ENCODE peak calls at places on chromosomes 1 and 21, in nine cellular contexts. One of them, this sample, is unnamed.

GRCh38 chr1:26938659-26939025 is 17.1 kb downstream of the NUDC start:
- DNase-seq in pancreas: no peak
- DNase-seq in cardiac muscle cell: no peak
- DNase-seq in kidney epithelial cell: no peak
- DNase-seq in neural progenitor cell: no peak
- DNase-seq in BE2C: no peak
- DNase-seq in ovary: no peak
- DNase-seq in right atrium auricular region: no peak
- DNase-seq in PC-3: no peak
- DNase-seq in this sample: no peak

GRCh38 chr1:27656157-27656893 is 15.7 kb downstream of the IFI6 start:
- DNase-seq in pancreas: no peak
- DNase-seq in cardiac muscle cell: peak; percentile 63
- DNase-seq in kidney epithelial cell: no peak
- DNase-seq in neural progenitor cell: peak; percentile 86
- DNase-seq in BE2C: no peak
- DNase-seq in ovary: no peak
- DNase-seq in right atrium auricular region: peak; percentile 90
- DNase-seq in PC-3: peak; percentile 52
- DNase-seq in this sample: peak; percentile 37

GRCh38 chr21:32538147-32538792 is 47.1 kb downstream of the TCP10L start:
- DNase-seq in pancreas: no peak
- DNase-seq in cardiac muscle cell: no peak
- DNase-seq in kidney epithelial cell: no peak
- DNase-seq in neural progenitor cell: no peak
- DNase-seq in BE2C: no peak
- DNase-seq in ovary: no peak
- DNase-seq in right atrium auricular region: no peak
- DNase-seq in PC-3: no peak
- DNase-seq in this sample: no peak

GRCh38 chr1:204580862-204581261 is 64.7 kb downstream of the MDM4 start:
- DNase-seq in pancreas: no peak
- DNase-seq in cardiac muscle cell: no peak
- DNase-seq in kidney epithelial cell: no peak
- DNase-seq in neural progenitor cell: no peak
- DNase-seq in BE2C: no peak
- DNase-seq in ovary: no peak
- DNase-seq in right atrium auricular region: no peak
- DNase-seq in PC-3: no peak
- DNase-seq in this sample: no peak

GRCh38 chr1:211515090-211516023 is 23.4 kb upstream of the RD3 start:
- DNase-seq in pancreas: peak; percentile 88
- DNase-seq in cardiac muscle cell: peak; percentile 83
- DNase-seq in kidney epithelial cell: peak; percentile 85
- DNase-seq in neural progenitor cell: peak; percentile 86
- DNase-seq in BE2C: peak; percentile 85
- DNase-seq in ovary: peak; percentile 81
- DNase-seq in right atrium auricular region: peak; percentile 71
- DNase-seq in PC-3: peak; percentile 90
- DNase-seq in this sample: peak; percentile 86

GRCh38 chr1:213993929-213994328 is 6.2 kb downstream of the PROX1 start:
- DNase-seq in pancreas: no peak
- DNase-seq in cardiac muscle cell: no peak
- DNase-seq in kidney epithelial cell: no peak
- DNase-seq in neural progenitor cell: no peak
- DNase-seq in BE2C: no peak
- DNase-seq in ovary: no peak
- DNase-seq in right atrium auricular region: no peak
- DNase-seq in PC-3: no peak
- DNase-seq in this sample: no peak

GRCh38 chr1:151705739-151706463 is 10.7 kb downstream of the CELF3 start:
- DNase-seq in pancreas: no peak
- DNase-seq in cardiac muscle cell: no peak
- DNase-seq in kidney epithelial cell: no peak
- DNase-seq in neural progenitor cell: no peak
- DNase-seq in BE2C: no peak
- DNase-seq in ovary: no peak
- DNase-seq in right atrium auricular region: no peak
- DNase-seq in PC-3: peak; percentile 9
- DNase-seq in this sample: no peak

GRCh38 chr1:36469163-36469562 is 5.0 kb upstream of the MRPS15 start:
- DNase-seq in pancreas: no peak
- DNase-seq in cardiac muscle cell: no peak
- DNase-seq in kidney epithelial cell: no peak
- DNase-seq in neural progenitor cell: no peak
- DNase-seq in BE2C: no peak
- DNase-seq in ovary: no peak
- DNase-seq in right atrium auricular region: no peak
- DNase-seq in PC-3: no peak
- DNase-seq in this sample: no peak

GRCh38 chr1:67722292-67722944 is 37.4 kb downstream of the GADD45A start:
- DNase-seq in pancreas: no peak
- DNase-seq in cardiac muscle cell: peak; percentile 50
- DNase-seq in kidney epithelial cell: no peak
- DNase-seq in neural progenitor cell: no peak
- DNase-seq in BE2C: no peak
- DNase-seq in ovary: no peak
- DNase-seq in right atrium auricular region: no peak
- DNase-seq in PC-3: no peak
- DNase-seq in this sample: no peak

GRCh38 chr1:60280256-60280655 is 206.7 kb upstream of the C1orf87 start:
- DNase-seq in pancreas: peak; percentile 14
- DNase-seq in cardiac muscle cell: peak; percentile 39
- DNase-seq in kidney epithelial cell: no peak
- DNase-seq in neural progenitor cell: no peak
- DNase-seq in BE2C: peak; percentile 74
- DNase-seq in ovary: no peak
- DNase-seq in right atrium auricular region: no peak
- DNase-seq in PC-3: no peak
- DNase-seq in this sample: no peak

GRCh38 chr1:2233997-2234761 is 6.1 kb downstream of the SKI start:
- DNase-seq in pancreas: peak; percentile 71
- DNase-seq in cardiac muscle cell: peak; percentile 98
- DNase-seq in kidney epithelial cell: no peak
- DNase-seq in neural progenitor cell: no peak
- DNase-seq in BE2C: no peak
- DNase-seq in ovary: peak; percentile 89
- DNase-seq in right atrium auricular region: peak; percentile 98
- DNase-seq in PC-3: peak; percentile 32
- DNase-seq in this sample: no peak

GRCh38 chr1:19311503-19311930 is 427 bp downstream of the AKR7A2 start:
- DNase-seq in pancreas: no peak
- DNase-seq in cardiac muscle cell: no peak
- DNase-seq in kidney epithelial cell: no peak
- DNase-seq in neural progenitor cell: no peak
- DNase-seq in BE2C: peak; percentile 20
- DNase-seq in ovary: no peak
- DNase-seq in right atrium auricular region: no peak
- DNase-seq in PC-3: no peak
- DNase-seq in this sample: no peak

GRCh38 chr1:194717941-194718340 is 1531.5 kb upstream of the B3GALT2 start:
- DNase-seq in pancreas: no peak
- DNase-seq in cardiac muscle cell: no peak
- DNase-seq in kidney epithelial cell: no peak
- DNase-seq in neural progenitor cell: no peak
- DNase-seq in BE2C: no peak
- DNase-seq in ovary: no peak
- DNase-seq in right atrium auricular region: no peak
- DNase-seq in PC-3: no peak
- DNase-seq in this sample: no peak

GRCh38 chr1:194723067-194723466 is 1536.7 kb upstream of the B3GALT2 start:
- DNase-seq in pancreas: no peak
- DNase-seq in cardiac muscle cell: no peak
- DNase-seq in kidney epithelial cell: no peak
- DNase-seq in neural progenitor cell: no peak
- DNase-seq in BE2C: no peak
- DNase-seq in ovary: no peak
- DNase-seq in right atrium auricular region: no peak
- DNase-seq in PC-3: peak; percentile 47
- DNase-seq in this sample: no peak

DNA sequence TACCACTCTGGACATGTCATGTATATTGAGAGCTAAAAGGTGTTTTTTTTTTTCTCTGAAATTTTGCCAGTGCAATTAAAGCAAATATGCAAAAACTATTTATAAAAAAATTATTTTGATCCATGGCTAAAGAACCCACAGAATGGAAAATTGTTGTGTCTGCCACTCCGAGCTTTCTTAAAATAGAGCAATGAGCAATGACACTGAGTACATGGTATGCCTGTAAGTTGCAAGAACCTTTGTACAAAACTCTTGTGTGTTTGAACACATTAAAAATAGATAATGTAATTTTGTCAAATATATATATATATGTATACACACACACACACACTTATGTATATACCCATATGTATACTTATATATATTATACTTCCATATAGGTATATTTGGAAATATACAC is 1530.9 kb upstream of the B3GALT2 start:
- DNase-seq in pancreas: no peak
- DNase-seq in cardiac muscle cell: no peak
- DNase-seq in kidney epithelial cell: no peak
- DNase-seq in neural progenitor cell: no peak
- DNase-seq in BE2C: no peak
- DNase-seq in ovary: no peak
- DNase-seq in right atrium auricular region: no peak
- DNase-seq in PC-3: no peak
- DNase-seq in this sample: no peak
- TF ChIP-seq CTCF in pancreas: no peak
- TF ChIP-seq CTCF in cardiac muscle cell: no peak
- TF ChIP-seq CTCF in kidney epithelial cell: no peak
- TF ChIP-seq CTCF in neural progenitor cell: no peak
- TF ChIP-seq CTCF in BE2C: no peak
- TF ChIP-seq CTCF in ovary: no peak
- TF ChIP-seq CTCF in right atrium auricular region: no peak
- TF ChIP-seq CTCF in PC-3: no peak
- TF ChIP-seq CTCF in this sample: no peak

DNA sequence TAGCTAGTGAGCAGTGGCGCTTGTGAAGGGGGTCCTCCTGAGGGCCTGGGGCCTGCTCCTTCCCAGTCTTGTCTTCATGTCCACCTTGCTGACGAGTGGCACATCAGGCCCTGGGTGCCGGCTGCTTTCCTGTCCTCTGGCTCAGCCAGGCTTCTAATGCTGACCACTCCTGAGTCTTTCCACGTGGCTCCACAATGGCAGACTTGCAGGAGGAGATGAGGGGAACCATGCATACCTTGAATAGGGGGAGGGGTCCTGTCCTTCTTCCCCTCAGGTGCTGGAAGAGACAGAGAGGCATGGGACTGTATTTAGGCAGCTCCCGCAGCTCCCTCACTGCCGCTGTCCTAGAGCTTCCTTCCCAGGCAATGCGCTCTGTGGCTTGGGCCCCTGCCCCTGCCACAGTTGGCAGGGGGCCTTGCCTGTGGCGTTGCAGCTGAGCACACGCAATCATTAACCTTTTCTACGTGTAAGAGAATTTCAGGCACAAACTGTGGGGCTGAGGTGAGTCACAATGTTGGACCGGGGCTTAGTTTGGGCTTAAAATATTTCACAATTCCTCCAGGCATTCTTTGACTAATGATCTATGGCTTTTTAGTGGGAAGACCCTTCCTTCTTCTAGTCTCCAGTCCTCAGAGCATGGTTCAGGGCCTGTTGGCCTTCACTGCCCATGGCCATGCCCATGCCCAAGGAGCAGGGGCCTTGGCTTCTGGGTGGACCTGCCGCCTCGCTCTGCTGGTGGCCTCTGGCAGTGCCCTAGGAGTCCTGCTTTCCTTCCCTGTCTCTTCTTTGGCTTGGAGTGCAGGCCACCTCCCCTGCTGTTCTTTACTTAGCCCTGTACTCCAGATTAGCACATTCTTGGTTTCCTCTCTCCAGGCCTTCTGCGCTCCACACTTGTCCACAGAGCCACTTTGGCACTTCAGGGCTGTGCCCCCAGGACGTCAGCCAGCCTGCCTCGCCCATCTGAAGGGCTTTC is 39.1 kb downstream of the MAPKAPK2 start:
- DNase-seq in pancreas: no peak
- DNase-seq in cardiac muscle cell: peak; percentile 95
- DNase-seq in kidney epithelial cell: peak; percentile 80
- DNase-seq in neural progenitor cell: peak; percentile 34
- DNase-seq in BE2C: no peak
- DNase-seq in ovary: peak; percentile 50
- DNase-seq in right atrium auricular region: peak; percentile 77
- DNase-seq in PC-3: peak; percentile 98
- DNase-seq in this sample: no peak
- H3K4me3 ChIP-seq in pancreas: no peak overlapping the region
- H3K4me3 ChIP-seq in cardiac muscle cell: no peak overlapping the region
- H3K4me3 ChIP-seq in kidney epithelial cell: no peak overlapping the region
- H3K4me3 ChIP-seq in neural progenitor cell: no peak overlapping the region
- H3K4me3 ChIP-seq in BE2C: no peak overlapping the region
- H3K4me3 ChIP-seq in ovary: no peak overlapping the region
- H3K4me3 ChIP-seq in right atrium auricular region: no peak overlapping the region
- H3K4me3 ChIP-seq in PC-3: peak overlapping the region; percentile 20
- H3K4me3 ChIP-seq in this sample: no peak overlapping the region

DNA sequence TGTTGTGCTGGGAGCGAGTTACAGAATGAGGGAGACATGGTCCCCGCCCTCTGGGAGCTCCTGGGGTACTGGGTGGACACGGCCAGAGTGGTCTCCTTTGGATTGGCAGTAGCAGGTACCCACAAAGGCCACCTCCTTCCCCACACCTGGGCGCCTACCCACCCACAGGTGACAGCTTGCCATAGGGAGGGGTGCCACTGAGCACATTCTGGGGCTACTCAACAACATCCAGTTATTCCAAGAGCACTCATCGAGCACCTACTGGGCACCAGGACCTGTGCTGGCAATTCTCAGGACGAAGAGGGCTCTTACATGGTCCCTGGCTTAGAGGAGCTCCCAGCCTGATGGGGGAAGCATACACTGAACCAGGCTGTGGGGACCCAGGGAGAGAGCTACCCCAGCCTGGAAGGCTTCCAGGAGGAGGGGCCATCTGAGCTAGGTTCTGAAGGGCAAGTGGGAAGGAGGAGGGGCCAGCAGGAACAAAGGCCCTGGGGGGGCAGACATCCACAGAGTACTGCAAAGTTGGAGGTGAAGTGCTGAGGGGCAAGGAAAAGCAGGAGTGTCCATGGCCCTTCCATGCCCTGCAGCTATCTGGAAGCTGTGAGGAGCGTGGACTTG is 22.0 kb downstream of the MRPL37 start:
- DNase-seq in pancreas: no peak
- DNase-seq in cardiac muscle cell: no peak
- DNase-seq in kidney epithelial cell: no peak
- DNase-seq in neural progenitor cell: no peak
- DNase-seq in BE2C: no peak
- DNase-seq in ovary: no peak
- DNase-seq in right atrium auricular region: no peak
- DNase-seq in PC-3: no peak
- DNase-seq in this sample: no peak
- H3K36me3 ChIP-seq in pancreas: peaks cover 15% of the 10 kb centered on the region
- H3K36me3 ChIP-seq in cardiac muscle cell: peaks cover 21% of the 10 kb centered on the region
- H3K36me3 ChIP-seq in kidney epithelial cell: no peaks in the 10 kb centered on the region
- H3K36me3 ChIP-seq in neural progenitor cell: no peaks in the 10 kb centered on the region
- H3K36me3 ChIP-seq in BE2C: peaks cover 13% of the 10 kb centered on the region
- H3K36me3 ChIP-seq in ovary: no peaks in the 10 kb centered on the region
- H3K36me3 ChIP-seq in right atrium auricular region: peaks cover 22% of the 10 kb centered on the region
- H3K36me3 ChIP-seq in PC-3: peaks cover 17% of the 10 kb centered on the region
- H3K36me3 ChIP-seq in this sample: peaks cover 20% of the 10 kb centered on the region

DNA sequence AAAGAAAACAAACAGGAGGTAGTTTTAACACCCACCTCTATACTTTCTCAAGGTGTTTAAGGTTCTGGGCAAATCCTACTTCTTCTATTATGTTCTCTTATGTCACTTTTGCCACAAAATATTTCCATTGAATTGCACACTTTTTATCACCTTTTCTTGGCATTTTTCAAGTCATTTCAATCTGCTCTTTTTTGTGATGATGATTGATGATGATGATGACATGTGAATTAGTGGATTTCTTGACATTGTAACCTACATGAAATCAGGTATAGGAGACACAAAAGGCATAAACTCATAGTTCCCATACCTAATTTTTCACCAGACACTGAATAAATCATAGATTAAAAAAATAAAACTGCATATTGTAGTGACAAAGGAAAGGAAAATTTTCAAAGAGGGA is 4.2 kb downstream of the PTPRC start:
- DNase-seq in pancreas: no peak
- DNase-seq in cardiac muscle cell: no peak
- DNase-seq in kidney epithelial cell: no peak
- DNase-seq in neural progenitor cell: no peak
- DNase-seq in BE2C: no peak
- DNase-seq in ovary: no peak
- DNase-seq in right atrium auricular region: no peak
- DNase-seq in PC-3: no peak
- DNase-seq in this sample: no peak
- TF ChIP-seq CTCF in pancreas: no peak
- TF ChIP-seq CTCF in cardiac muscle cell: no peak
- TF ChIP-seq CTCF in kidney epithelial cell: no peak
- TF ChIP-seq CTCF in neural progenitor cell: no peak
- TF ChIP-seq CTCF in BE2C: no peak
- TF ChIP-seq CTCF in ovary: no peak
- TF ChIP-seq CTCF in right atrium auricular region: no peak
- TF ChIP-seq CTCF in PC-3: no peak
- TF ChIP-seq CTCF in this sample: no peak